ENCODE peak calls at places on chromosomes 2 and 18, in nine cellular contexts. One of them, this sample, is unnamed.

GRCh38 chr18:42925036-42925435 is 190.4 kb downstream of the RIT2 start:
- DNase-seq in left ventricle myocardium inferior: no peak
- DNase-seq in heart right ventricle: no peak
- DNase-seq in psoas muscle: no peak
- DNase-seq in brain microvascular endothelial cell: no peak
- DNase-seq in endodermal cell: no peak
- DNase-seq in tibial nerve: no peak
- DNase-seq in BE2C: no peak
- DNase-seq in skeletal muscle cell: peak
- DNase-seq in this sample: no peak

GRCh38 chr2:219688560-219689445 is 61.4 kb downstream of the SLC4A3 start:
- DNase-seq in left ventricle myocardium inferior: no peak
- DNase-seq in heart right ventricle: peak
- DNase-seq in psoas muscle: no peak
- DNase-seq in brain microvascular endothelial cell: peak
- DNase-seq in endodermal cell: peak
- DNase-seq in tibial nerve: no peak
- DNase-seq in BE2C: no peak
- DNase-seq in skeletal muscle cell: no peak
- DNase-seq in this sample: peak

GRCh38 chr2:25566694-25567093 is 106.7 kb downstream of the DTNB start:
- DNase-seq in left ventricle myocardium inferior: no peak
- DNase-seq in heart right ventricle: no peak
- DNase-seq in psoas muscle: no peak
- DNase-seq in brain microvascular endothelial cell: peak
- DNase-seq in endodermal cell: no peak
- DNase-seq in tibial nerve: no peak
- DNase-seq in BE2C: no peak
- DNase-seq in skeletal muscle cell: no peak
- DNase-seq in this sample: no peak

GRCh38 chr2:8725838-8726237 is 44.0 kb downstream of the ID2 start:
- DNase-seq in left ventricle myocardium inferior: no peak
- DNase-seq in heart right ventricle: no peak
- DNase-seq in psoas muscle: no peak
- DNase-seq in brain microvascular endothelial cell: no peak
- DNase-seq in endodermal cell: no peak
- DNase-seq in tibial nerve: no peak
- DNase-seq in BE2C: no peak
- DNase-seq in skeletal muscle cell: no peak
- DNase-seq in this sample: no peak

GRCh38 chr2:3430211-3430610 is 50.7 kb downstream of the TRAPPC12 start:
- DNase-seq in left ventricle myocardium inferior: no peak
- DNase-seq in heart right ventricle: no peak
- DNase-seq in psoas muscle: no peak
- DNase-seq in brain microvascular endothelial cell: peak
- DNase-seq in endodermal cell: no peak
- DNase-seq in tibial nerve: no peak
- DNase-seq in BE2C: no peak
- DNase-seq in skeletal muscle cell: no peak
- DNase-seq in this sample: no peak

GRCh38 chr2:158740591-158740990 is 54.5 kb upstream of the DAPL1 start:
- DNase-seq in left ventricle myocardium inferior: no peak
- DNase-seq in heart right ventricle: no peak
- DNase-seq in psoas muscle: no peak
- DNase-seq in brain microvascular endothelial cell: peak
- DNase-seq in endodermal cell: no peak
- DNase-seq in tibial nerve: no peak
- DNase-seq in BE2C: no peak
- DNase-seq in skeletal muscle cell: peak
- DNase-seq in this sample: no peak

GRCh38 chr2:37274354-37274965 is 43.0 kb downstream of the NDUFAF7 start:
- DNase-seq in left ventricle myocardium inferior: no peak
- DNase-seq in heart right ventricle: no peak
- DNase-seq in psoas muscle: no peak
- DNase-seq in brain microvascular endothelial cell: no peak
- DNase-seq in endodermal cell: no peak
- DNase-seq in tibial nerve: no peak
- DNase-seq in BE2C: no peak
- DNase-seq in skeletal muscle cell: no peak
- DNase-seq in this sample: no peak

GRCh38 chr2:72919414-72920316 is 2.3 kb downstream of the EMX1 start:
- DNase-seq in left ventricle myocardium inferior: no peak
- DNase-seq in heart right ventricle: no peak
- DNase-seq in psoas muscle: no peak
- DNase-seq in brain microvascular endothelial cell: no peak
- DNase-seq in endodermal cell: peak
- DNase-seq in tibial nerve: no peak
- DNase-seq in BE2C: no peak
- DNase-seq in skeletal muscle cell: no peak
- DNase-seq in this sample: no peak

GRCh38 chr2:62458206-62459035 is 47.6 kb downstream of the TMEM17 start:
- DNase-seq in left ventricle myocardium inferior: peak
- DNase-seq in heart right ventricle: no peak
- DNase-seq in psoas muscle: peak
- DNase-seq in brain microvascular endothelial cell: no peak
- DNase-seq in endodermal cell: no peak
- DNase-seq in tibial nerve: peak
- DNase-seq in BE2C: no peak
- DNase-seq in skeletal muscle cell: no peak
- DNase-seq in this sample: no peak

GRCh38 chr2:62455957-62456692 is 49.9 kb downstream of the TMEM17 start:
- DNase-seq in left ventricle myocardium inferior: no peak
- DNase-seq in heart right ventricle: no peak
- DNase-seq in psoas muscle: no peak
- DNase-seq in brain microvascular endothelial cell: no peak
- DNase-seq in endodermal cell: no peak
- DNase-seq in tibial nerve: no peak
- DNase-seq in BE2C: no peak
- DNase-seq in skeletal muscle cell: no peak
- DNase-seq in this sample: no peak

GRCh38 chr2:62456721-62457539 is 49.1 kb downstream of the TMEM17 start:
- DNase-seq in left ventricle myocardium inferior: peak
- DNase-seq in heart right ventricle: peak
- DNase-seq in psoas muscle: peak
- DNase-seq in brain microvascular endothelial cell: peak
- DNase-seq in endodermal cell: peak
- DNase-seq in tibial nerve: peak
- DNase-seq in BE2C: peak
- DNase-seq in skeletal muscle cell: no peak
- DNase-seq in this sample: peak

GRCh38 chr2:62459106-62459505 is 46.9 kb downstream of the TMEM17 start:
- DNase-seq in left ventricle myocardium inferior: no peak
- DNase-seq in heart right ventricle: no peak
- DNase-seq in psoas muscle: no peak
- DNase-seq in brain microvascular endothelial cell: no peak
- DNase-seq in endodermal cell: no peak
- DNase-seq in tibial nerve: no peak
- DNase-seq in BE2C: no peak
- DNase-seq in skeletal muscle cell: no peak
- DNase-seq in this sample: no peak

GRCh38 chr2:62457555-62457954 is 48.4 kb downstream of the TMEM17 start:
- DNase-seq in left ventricle myocardium inferior: no peak
- DNase-seq in heart right ventricle: no peak
- DNase-seq in psoas muscle: no peak
- DNase-seq in brain microvascular endothelial cell: no peak
- DNase-seq in endodermal cell: no peak
- DNase-seq in tibial nerve: no peak
- DNase-seq in BE2C: no peak
- DNase-seq in skeletal muscle cell: no peak
- DNase-seq in this sample: no peak
- H3K4me3 ChIP-seq in left ventricle myocardium inferior: peak
- H3K4me3 ChIP-seq in heart right ventricle: peak
- H3K4me3 ChIP-seq in psoas muscle: peak
- H3K4me3 ChIP-seq in brain microvascular endothelial cell: peak
- H3K4me3 ChIP-seq in endodermal cell: peak
- H3K4me3 ChIP-seq in tibial nerve: peak
- H3K4me3 ChIP-seq in BE2C: peak
- H3K4me3 ChIP-seq in skeletal muscle cell: peak
- H3K4me3 ChIP-seq in this sample: peak

GRCh38 chr2:200812122-200813022 is 662 bp downstream of the BZW1 start:
- DNase-seq in left ventricle myocardium inferior: peak
- DNase-seq in heart right ventricle: peak
- DNase-seq in psoas muscle: peak
- DNase-seq in brain microvascular endothelial cell: no peak
- DNase-seq in endodermal cell: peak
- DNase-seq in tibial nerve: peak
- DNase-seq in BE2C: peak
- DNase-seq in skeletal muscle cell: no peak
- DNase-seq in this sample: peak

GRCh38 chr2:200810967-200811335 is 759 bp upstream of the BZW1 start:
- DNase-seq in left ventricle myocardium inferior: no peak
- DNase-seq in heart right ventricle: no peak
- DNase-seq in psoas muscle: no peak
- DNase-seq in brain microvascular endothelial cell: no peak
- DNase-seq in endodermal cell: no peak
- DNase-seq in tibial nerve: peak
- DNase-seq in BE2C: no peak
- DNase-seq in skeletal muscle cell: no peak
- DNase-seq in this sample: no peak

GRCh38 chr2:200811336-200812121 is at the start of gene BZW1:
- DNase-seq in left ventricle myocardium inferior: peak
- DNase-seq in heart right ventricle: peak
- DNase-seq in psoas muscle: peak
- DNase-seq in brain microvascular endothelial cell: peak
- DNase-seq in endodermal cell: peak
- DNase-seq in tibial nerve: peak
- DNase-seq in BE2C: peak
- DNase-seq in skeletal muscle cell: peak
- DNase-seq in this sample: peak

GRCh38 chr2:200814917-200815316 is 3.2 kb downstream of the BZW1 start:
- DNase-seq in left ventricle myocardium inferior: no peak
- DNase-seq in heart right ventricle: no peak
- DNase-seq in psoas muscle: no peak
- DNase-seq in brain microvascular endothelial cell: no peak
- DNase-seq in endodermal cell: no peak
- DNase-seq in tibial nerve: no peak
- DNase-seq in BE2C: no peak
- DNase-seq in skeletal muscle cell: no peak
- DNase-seq in this sample: no peak

DNA sequence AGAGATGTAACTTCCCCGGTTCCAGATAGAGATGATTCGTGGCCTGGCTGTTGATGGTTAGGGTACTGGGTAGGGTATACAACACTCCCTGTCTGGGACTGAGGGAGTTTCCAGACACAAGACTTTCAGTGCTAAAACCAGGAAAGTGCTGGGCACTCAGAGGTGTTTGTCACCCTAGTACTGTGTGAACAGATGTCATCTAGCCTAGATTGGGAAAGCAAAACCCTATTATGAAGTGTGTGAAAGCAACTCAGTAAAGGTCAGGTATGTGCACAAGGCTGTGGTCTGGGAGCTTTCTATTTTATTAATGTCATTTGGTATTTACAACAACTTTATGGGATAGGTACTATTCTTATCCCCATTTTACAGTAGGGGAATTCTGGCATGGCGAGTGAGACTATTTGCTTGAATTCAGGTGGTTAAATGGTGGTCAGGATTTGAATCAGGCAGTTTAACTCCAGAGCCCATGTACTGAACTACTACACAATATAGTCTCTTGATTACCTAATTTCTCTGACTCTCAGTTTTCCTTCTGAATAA is 2.6 kb downstream of the BZW1 start:
- DNase-seq in left ventricle myocardium inferior: no peak
- DNase-seq in heart right ventricle: no peak
- DNase-seq in psoas muscle: no peak
- DNase-seq in brain microvascular endothelial cell: no peak
- DNase-seq in endodermal cell: no peak
- DNase-seq in tibial nerve: no peak
- DNase-seq in BE2C: no peak
- DNase-seq in skeletal muscle cell: no peak
- DNase-seq in this sample: no peak
- H3K4me3 ChIP-seq in left ventricle myocardium inferior: peak
- H3K4me3 ChIP-seq in heart right ventricle: no peak
- H3K4me3 ChIP-seq in psoas muscle: peak
- H3K4me3 ChIP-seq in brain microvascular endothelial cell: peak
- H3K4me3 ChIP-seq in endodermal cell: peak
- H3K4me3 ChIP-seq in tibial nerve: no peak
- H3K4me3 ChIP-seq in BE2C: no peak
- H3K4me3 ChIP-seq in skeletal muscle cell: no peak
- H3K4me3 ChIP-seq in this sample: no peak

GRCh38 chr18:354003-354402 is 86.2 kb upstream of the THOC1 start:
- DNase-seq in left ventricle myocardium inferior: no peak
- DNase-seq in heart right ventricle: no peak
- DNase-seq in psoas muscle: no peak
- DNase-seq in brain microvascular endothelial cell: no peak
- DNase-seq in endodermal cell: no peak
- DNase-seq in tibial nerve: no peak
- DNase-seq in BE2C: no peak
- DNase-seq in skeletal muscle cell: no peak
- DNase-seq in this sample: no peak

GRCh38 chr18:350953-351572 is 83.2 kb upstream of the THOC1 start:
- DNase-seq in left ventricle myocardium inferior: no peak
- DNase-seq in heart right ventricle: peak
- DNase-seq in psoas muscle: no peak
- DNase-seq in brain microvascular endothelial cell: no peak
- DNase-seq in endodermal cell: no peak
- DNase-seq in tibial nerve: no peak
- DNase-seq in BE2C: no peak
- DNase-seq in skeletal muscle cell: no peak
- DNase-seq in this sample: no peak

GRCh38 chr18:356763-357162 is 88.9 kb upstream of the THOC1 start:
- DNase-seq in left ventricle myocardium inferior: no peak
- DNase-seq in heart right ventricle: no peak
- DNase-seq in psoas muscle: no peak
- DNase-seq in brain microvascular endothelial cell: no peak
- DNase-seq in endodermal cell: no peak
- DNase-seq in tibial nerve: no peak
- DNase-seq in BE2C: no peak
- DNase-seq in skeletal muscle cell: no peak
- DNase-seq in this sample: peak

GRCh38 chr18:354456-354855 is 86.6 kb upstream of the THOC1 start:
- DNase-seq in left ventricle myocardium inferior: no peak
- DNase-seq in heart right ventricle: no peak
- DNase-seq in psoas muscle: no peak
- DNase-seq in brain microvascular endothelial cell: no peak
- DNase-seq in endodermal cell: no peak
- DNase-seq in tibial nerve: no peak
- DNase-seq in BE2C: no peak
- DNase-seq in skeletal muscle cell: no peak
- DNase-seq in this sample: no peak

DNA sequence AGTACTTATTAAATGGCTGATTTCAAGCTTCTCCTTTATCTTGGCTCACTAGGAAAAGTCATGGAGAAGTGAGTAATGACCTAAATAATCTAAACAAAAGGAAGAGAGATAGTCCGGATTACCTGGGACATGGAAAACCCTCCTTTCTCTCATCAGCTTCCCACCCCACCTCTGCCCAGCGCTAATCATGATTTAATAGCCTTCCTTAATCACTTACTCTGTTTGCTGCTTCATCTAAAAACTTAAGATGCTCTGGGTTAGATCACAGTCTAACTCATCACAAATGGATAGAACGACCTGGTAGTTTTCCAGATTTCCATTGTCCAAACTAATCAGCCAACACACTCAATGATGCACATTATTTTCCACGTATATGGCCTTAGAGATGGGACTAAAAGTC is 87.8 kb upstream of the THOC1 start:
- DNase-seq in left ventricle myocardium inferior: no peak
- DNase-seq in heart right ventricle: no peak
- DNase-seq in psoas muscle: no peak
- DNase-seq in brain microvascular endothelial cell: no peak
- DNase-seq in endodermal cell: no peak
- DNase-seq in tibial nerve: no peak
- DNase-seq in BE2C: no peak
- DNase-seq in skeletal muscle cell: no peak
- DNase-seq in this sample: no peak
- H3K4me3 ChIP-seq in left ventricle myocardium inferior: no peak
- H3K4me3 ChIP-seq in heart right ventricle: no peak
- H3K4me3 ChIP-seq in psoas muscle: no peak
- H3K4me3 ChIP-seq in brain microvascular endothelial cell: no peak
- H3K4me3 ChIP-seq in endodermal cell: no peak
- H3K4me3 ChIP-seq in tibial nerve: no peak
- H3K4me3 ChIP-seq in BE2C: no peak
- H3K4me3 ChIP-seq in skeletal muscle cell: no peak
- H3K4me3 ChIP-seq in this sample: no peak

DNA sequence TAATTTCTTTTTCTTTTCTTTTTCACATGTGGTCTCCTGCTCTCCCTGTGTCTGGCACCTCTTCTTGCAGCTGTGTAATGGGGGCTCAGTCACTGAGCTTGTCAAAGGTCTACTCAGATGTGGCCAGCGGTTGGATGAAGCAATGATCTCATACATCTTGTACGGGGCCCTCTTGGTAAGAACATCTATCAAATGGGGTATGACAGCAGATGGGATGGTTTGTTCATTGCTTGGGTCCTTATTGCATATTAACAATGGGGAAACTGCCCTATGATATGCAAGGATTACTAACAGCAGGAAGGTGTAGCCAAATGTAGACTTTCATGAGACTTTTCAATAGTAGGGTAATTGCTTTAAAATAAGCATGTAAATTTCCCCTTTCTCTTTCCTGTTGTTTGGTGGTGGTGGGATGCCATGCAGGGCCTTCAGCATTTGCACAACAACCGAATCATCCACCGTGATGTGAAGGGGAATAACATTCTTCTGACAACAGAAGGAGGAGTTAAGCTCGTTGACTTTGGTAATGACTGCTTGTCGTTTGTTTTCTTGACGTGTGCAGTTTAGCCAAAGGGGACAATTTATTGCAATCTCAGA is 36.5 kb downstream of the MYO3B start:
- DNase-seq in left ventricle myocardium inferior: no peak
- DNase-seq in heart right ventricle: no peak
- DNase-seq in psoas muscle: no peak
- DNase-seq in brain microvascular endothelial cell: no peak
- DNase-seq in endodermal cell: peak
- DNase-seq in tibial nerve: no peak
- DNase-seq in BE2C: no peak
- DNase-seq in skeletal muscle cell: no peak
- DNase-seq in this sample: no peak
- H3K4me3 ChIP-seq in left ventricle myocardium inferior: no peak
- H3K4me3 ChIP-seq in heart right ventricle: no peak
- H3K4me3 ChIP-seq in psoas muscle: no peak
- H3K4me3 ChIP-seq in brain microvascular endothelial cell: no peak
- H3K4me3 ChIP-seq in endodermal cell: no peak
- H3K4me3 ChIP-seq in tibial nerve: no peak
- H3K4me3 ChIP-seq in BE2C: no peak
- H3K4me3 ChIP-seq in skeletal muscle cell: no peak
- H3K4me3 ChIP-seq in this sample: no peak

This sample was measured in astrocyte of the spinal cord.